ENCODE peak calls at places on chromosomes 1 and 21, in four cellular contexts. One of them, this sample, is unnamed.
A peak's percentile ranks its signal among the peaks of the same experiment; 100 is the strongest.

GRCh38 chr1:7847599-7847998 is 5.3 kb downstream of the UTS2 start:
- DNase-seq in SK-N-SH: no peak
- DNase-seq in fibroblast of lung: peak; percentile 75
- DNase-seq in heart right ventricle: no peak
- DNase-seq in this sample: peak; percentile 72

GRCh38 chr1:38888423-38889333 is 7.3 kb upstream of the GJA9 start:
- DNase-seq in SK-N-SH: no peak
- DNase-seq in heart right ventricle: no peak
- DNase-seq in fibroblast of lung: no peak
- DNase-seq in this sample: no peak

GRCh38 chr1:56464294-56464693 is 115.1 kb downstream of the PLPP3 start:
- DNase-seq in heart right ventricle: no peak
- DNase-seq in SK-N-SH: no peak
- DNase-seq in fibroblast of lung: peak; percentile 37
- DNase-seq in this sample: no peak

GRCh38 chr1:93681095-93681548 is 515 bp downstream of the BCAR3 start:
- DNase-seq in SK-N-SH: peak; percentile 76
- DNase-seq in heart right ventricle: peak; percentile 44
- DNase-seq in fibroblast of lung: peak; percentile 51
- DNase-seq in this sample: no peak

GRCh38 chr1:179586107-179586823 is 5.4 kb upstream of the TDRD5 start:
- DNase-seq in fibroblast of lung: peak; percentile 42
- DNase-seq in SK-N-SH: peak; percentile 93
- DNase-seq in heart right ventricle: peak; percentile 50
- DNase-seq in this sample: peak; percentile 47

GRCh38 chr1:30508651-30509050 is 214.7 kb downstream of the MATN1 start:
- DNase-seq in SK-N-SH: no peak
- DNase-seq in fibroblast of lung: no peak
- DNase-seq in heart right ventricle: no peak
- DNase-seq in this sample: no peak

GRCh38 chr1:165290143-165290542 is 66.4 kb downstream of the LMX1A start:
- DNase-seq in fibroblast of lung: peak; percentile 2
- DNase-seq in SK-N-SH: peak; percentile 9
- DNase-seq in heart right ventricle: no peak
- DNase-seq in this sample: peak; percentile 7

GRCh38 chr1:33374336-33375105 is 53.6 kb upstream of the A3GALT2 start:
- DNase-seq in fibroblast of lung: peak; percentile 63
- DNase-seq in heart right ventricle: no peak
- DNase-seq in SK-N-SH: no peak
- DNase-seq in this sample: peak; percentile 44

GRCh38 chr1:173038875-173039554 is 11.7 kb downstream of the TNFSF18 start:
- DNase-seq in heart right ventricle: no peak
- DNase-seq in SK-N-SH: no peak
- DNase-seq in fibroblast of lung: no peak
- DNase-seq in this sample: no peak

GRCh38 chr1:169890761-169891538 is 2.7 kb downstream of the SCYL3 start:
- DNase-seq in heart right ventricle: no peak
- DNase-seq in SK-N-SH: no peak
- DNase-seq in fibroblast of lung: no peak
- DNase-seq in this sample: no peak

GRCh38 chr1:183318433-183318832 is 99.7 kb downstream of the NMNAT2 start:
- DNase-seq in heart right ventricle: peak; percentile 73
- DNase-seq in fibroblast of lung: peak; percentile 79
- DNase-seq in SK-N-SH: no peak
- DNase-seq in this sample: peak; percentile 98

GRCh38 chr1:194419721-194420120 is 1233.3 kb upstream of the B3GALT2 start:
- DNase-seq in heart right ventricle: no peak
- DNase-seq in fibroblast of lung: no peak
- DNase-seq in SK-N-SH: no peak
- DNase-seq in this sample: no peak

GRCh38 chr1:227961651-227962050 is 13.9 kb upstream of the WNT9A start:
- DNase-seq in heart right ventricle: no peak
- DNase-seq in fibroblast of lung: no peak
- DNase-seq in SK-N-SH: no peak
- DNase-seq in this sample: no peak

GRCh38 chr1:181423301-181423918 is 59.9 kb upstream of the CACNA1E start:
- DNase-seq in fibroblast of lung: peak; percentile 20
- DNase-seq in heart right ventricle: peak; percentile 34
- DNase-seq in SK-N-SH: peak; percentile 51
- DNase-seq in this sample: peak; percentile 47

GRCh38 chr21:36323032-36323431 is 3.0 kb downstream of the MORC3 start:
- DNase-seq in fibroblast of lung: no peak
- DNase-seq in heart right ventricle: no peak
- DNase-seq in SK-N-SH: no peak
- DNase-seq in this sample: no peak

GRCh38 chr1:163320891-163321290 is 863 bp upstream of the NUF2 start:
- DNase-seq in heart right ventricle: no peak
- DNase-seq in SK-N-SH: no peak
- DNase-seq in fibroblast of lung: peak; percentile 8
- DNase-seq in this sample: no peak

GRCh38 chr1:191668525-191668924 is 489.7 kb upstream of the RGS18 start:
- DNase-seq in fibroblast of lung: no peak
- DNase-seq in SK-N-SH: no peak
- DNase-seq in heart right ventricle: no peak
- DNase-seq in this sample: no peak

GRCh38 chr1:101520302-101520701 is 283.5 kb downstream of the S1PR1 start:
- DNase-seq in SK-N-SH: peak; percentile 42
- DNase-seq in heart right ventricle: no peak
- DNase-seq in fibroblast of lung: peak; percentile 18
- DNase-seq in this sample: peak; percentile 65

GRCh38 chr21:31282095-31282709 is 61.9 kb downstream of the TIAM1 start:
- DNase-seq in fibroblast of lung: peak; percentile 100
- DNase-seq in heart right ventricle: no peak
- DNase-seq in SK-N-SH: no peak
- DNase-seq in this sample: peak; percentile 97

GRCh38 chr1:170619167-170620030 is 44.5 kb upstream of the PRRX1 start:
- DNase-seq in SK-N-SH: no peak
- DNase-seq in fibroblast of lung: peak; percentile 45
- DNase-seq in heart right ventricle: no peak
- DNase-seq in this sample: no peak

GRCh38 chr21:21003701-21004100 is 5.5 kb downstream of the NCAM2 start:
- DNase-seq in SK-N-SH: peak; percentile 31
- DNase-seq in fibroblast of lung: peak; percentile 23
- DNase-seq in heart right ventricle: no peak
- DNase-seq in this sample: peak; percentile 48

GRCh38 chr21:20999567-21000169 is 1.5 kb downstream of the NCAM2 start:
- DNase-seq in SK-N-SH: peak; percentile 62
- DNase-seq in fibroblast of lung: peak; percentile 27
- DNase-seq in heart right ventricle: no peak
- DNase-seq in this sample: peak; percentile 71

GRCh38 chr1:94617139-94617805 is 75.7 kb upstream of the F3 start:
- DNase-seq in heart right ventricle: no peak
- DNase-seq in SK-N-SH: no peak
- DNase-seq in fibroblast of lung: peak; percentile 83
- DNase-seq in this sample: peak; percentile 20

GRCh38 chr1:170156594-170156993 is 10.8 kb downstream of the NTMT2 start:
- DNase-seq in fibroblast of lung: no peak
- DNase-seq in heart right ventricle: no peak
- DNase-seq in SK-N-SH: no peak
- DNase-seq in this sample: no peak

GRCh38 chr1:21340230-21340564 is 49.9 kb upstream of the ECE1 start:
- DNase-seq in fibroblast of lung: no peak
- DNase-seq in heart right ventricle: peak; percentile 51
- DNase-seq in SK-N-SH: no peak
- DNase-seq in this sample: no peak

GRCh38 chr1:179445593-179445992 is 79.8 kb downstream of the AXDND1 start:
- DNase-seq in fibroblast of lung: no peak
- DNase-seq in heart right ventricle: no peak
- DNase-seq in SK-N-SH: no peak
- DNase-seq in this sample: no peak

GRCh38 chr1:14970115-14970798 is 183.3 kb upstream of the TMEM51 start:
- DNase-seq in fibroblast of lung: peak; percentile 88
- DNase-seq in SK-N-SH: peak; percentile 69
- DNase-seq in heart right ventricle: no peak
- DNase-seq in this sample: peak; percentile 71

GRCh38 chr1:93641527-93641926 is 40.1 kb downstream of the BCAR3 start:
- DNase-seq in heart right ventricle: no peak
- DNase-seq in fibroblast of lung: peak; percentile 68
- DNase-seq in SK-N-SH: no peak
- DNase-seq in this sample: peak; percentile 44

GRCh38 chr21:46161800-46162592 is 6.6 kb upstream of the FTCD start:
- DNase-seq in heart right ventricle: no peak
- DNase-seq in fibroblast of lung: no peak
- DNase-seq in SK-N-SH: peak; percentile 22
- DNase-seq in this sample: no peak

GRCh38 chr1:36008546-36009197 is 75.2 kb upstream of the TEKT2 start:
- DNase-seq in heart right ventricle: no peak
- DNase-seq in fibroblast of lung: peak; percentile 94
- DNase-seq in SK-N-SH: no peak
- DNase-seq in this sample: peak; percentile 84

DNA sequence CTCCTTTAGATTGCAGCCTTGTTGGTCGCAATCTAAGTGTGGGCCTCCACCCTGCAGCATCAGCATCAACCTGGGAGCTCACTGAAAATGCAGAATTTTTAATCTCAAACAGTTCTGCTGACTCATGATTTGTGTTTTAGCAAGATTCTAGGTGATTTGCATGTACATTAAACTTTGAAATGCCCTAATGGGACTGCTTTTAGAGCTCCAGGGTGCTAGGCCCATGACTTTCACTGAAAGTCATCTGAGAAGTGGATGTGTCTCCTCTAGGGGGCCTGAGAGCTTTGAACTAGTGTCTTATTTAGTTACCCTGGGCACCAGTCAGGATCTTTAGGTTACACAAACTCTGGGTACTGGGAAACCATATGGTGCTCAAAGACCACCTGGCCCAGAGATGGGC is 9.0 kb downstream of the TRIM67 start:
- DNase-seq in heart right ventricle: no peak
- DNase-seq in fibroblast of lung: no peak
- DNase-seq in SK-N-SH: no peak
- DNase-seq in this sample: no peak
- TF ChIP-seq CTCF in heart right ventricle: no peak
- TF ChIP-seq CTCF in fibroblast of lung: no peak
- TF ChIP-seq CTCF in SK-N-SH: peak; percentile 13
- TF ChIP-seq CTCF in this sample: peak; percentile 10

GRCh38 chr1:48182441-48182840 is 40.1 kb upstream of the SLC5A9 start:
- DNase-seq in fibroblast of lung: no peak
- DNase-seq in SK-N-SH: no peak
- DNase-seq in heart right ventricle: no peak
- DNase-seq in this sample: no peak
- H3K4me3 ChIP-seq in fibroblast of lung: no peak overlapping the region
- H3K4me3 ChIP-seq in SK-N-SH: no peak overlapping the region
- H3K4me3 ChIP-seq in heart right ventricle: no peak overlapping the region
- H3K4me3 ChIP-seq in this sample: no peak overlapping the region

GRCh38 chr1:18938008-18938706 is 18.3 kb downstream of the IFFO2 start:
- DNase-seq in fibroblast of lung: no peak
- DNase-seq in SK-N-SH: no peak
- DNase-seq in heart right ventricle: no peak
- DNase-seq in this sample: no peak
- TF ChIP-seq CTCF in fibroblast of lung: no peak
- TF ChIP-seq CTCF in SK-N-SH: no peak
- TF ChIP-seq CTCF in heart right ventricle: no peak
- TF ChIP-seq CTCF in this sample: no peak

GRCh38 chr1:6358144-6358624 is 35.4 kb downstream of the ACOT7 start:
- DNase-seq in fibroblast of lung: peak; percentile 70
- DNase-seq in SK-N-SH: no peak
- DNase-seq in heart right ventricle: no peak
- DNase-seq in this sample: peak; percentile 41

GRCh38 chr1:6358757-6359567 is 34.6 kb downstream of the ACOT7 start:
- DNase-seq in heart right ventricle: no peak
- DNase-seq in fibroblast of lung: peak; percentile 75
- DNase-seq in SK-N-SH: peak; percentile 75
- DNase-seq in this sample: peak; percentile 81

GRCh38 chr1:6360517-6360916 is 33.0 kb downstream of the ACOT7 start:
- DNase-seq in SK-N-SH: no peak
- DNase-seq in heart right ventricle: no peak
- DNase-seq in fibroblast of lung: no peak
- DNase-seq in this sample: no peak

GRCh38 chr1:6361124-6361775 is 32.3 kb downstream of the ACOT7 start:
- DNase-seq in fibroblast of lung: no peak
- DNase-seq in SK-N-SH: no peak
- DNase-seq in heart right ventricle: no peak
- DNase-seq in this sample: no peak

DNA sequence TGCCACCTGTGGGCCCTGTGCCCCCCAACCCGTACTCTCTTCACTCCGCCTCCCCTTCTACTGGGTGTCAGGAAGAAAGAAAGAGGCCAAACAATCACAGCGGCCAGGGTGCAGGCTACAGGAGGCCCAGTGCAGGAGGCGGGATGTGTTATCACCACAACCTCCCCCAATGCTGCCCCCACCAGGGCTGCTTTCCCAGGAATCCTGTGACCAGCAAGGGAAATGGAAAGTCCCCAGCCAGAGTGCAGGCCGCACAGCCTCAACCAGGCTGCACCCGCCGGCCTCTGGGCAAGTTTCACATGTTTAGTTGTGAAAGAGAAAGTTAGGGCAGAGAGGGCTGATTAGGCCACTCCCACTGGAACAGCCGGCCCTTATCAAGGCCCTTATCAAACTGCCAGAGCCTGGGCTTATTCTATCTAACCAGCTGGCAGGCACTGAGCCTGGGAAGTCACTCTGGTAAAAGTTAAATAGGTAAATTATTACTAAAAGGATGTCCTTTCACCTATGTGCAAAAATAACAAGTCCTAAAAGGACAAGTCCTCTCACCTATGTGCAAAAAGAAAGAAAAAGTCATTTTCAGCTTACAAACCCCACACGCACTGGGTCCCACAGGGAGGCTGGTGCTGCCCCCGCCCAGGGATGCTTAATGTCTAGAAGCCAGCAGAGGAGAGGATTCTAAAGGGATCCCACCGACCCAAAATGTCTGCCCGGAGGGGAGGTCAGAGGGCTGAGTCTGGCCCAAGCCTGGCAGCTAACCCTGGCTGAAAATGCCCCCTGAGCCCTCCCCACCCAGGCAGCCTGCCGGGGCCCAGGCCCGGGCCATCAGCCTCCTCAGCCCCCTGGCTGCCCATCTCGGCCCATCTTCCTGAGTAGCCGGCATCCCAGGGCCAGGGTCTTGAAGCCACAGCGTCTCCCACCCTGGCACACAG is 33.7 kb downstream of the ACOT7 start:
- DNase-seq in fibroblast of lung: peak; percentile 68
- DNase-seq in SK-N-SH: peak; percentile 81
- DNase-seq in heart right ventricle: peak; percentile 59
- DNase-seq in this sample: peak; percentile 84
- H3K4me3 ChIP-seq in fibroblast of lung: no peak overlapping the region
- H3K4me3 ChIP-seq in SK-N-SH: no peak overlapping the region
- H3K4me3 ChIP-seq in heart right ventricle: peak overlapping the region; percentile 17
- H3K4me3 ChIP-seq in this sample: no peak overlapping the region

This sample was measured in fibroblast of pulmonary artery.